ENCODE peak calls at places on chromosomes 11 and 22, in four cellular contexts. One of them, this sample, is unnamed.

GRCh38 chr11:59801981-59802638 is 8.5 kb downstream of the MRPL16 start:
- DNase-seq in colonic mucosa: no peak
- DNase-seq in RWPE1: no peak
- DNase-seq in ovary: no peak
- DNase-seq in this sample: no peak

GRCh38 chr22:29307658-29308147 is 1.3 kb downstream of the GAS2L1 start:
- DNase-seq in colonic mucosa: no peak
- DNase-seq in RWPE1: no peak
- DNase-seq in ovary: no peak
- DNase-seq in this sample: no peak

GRCh38 chr22:43886231-43886630 is 5.6 kb downstream of the PNPLA5 start:
- DNase-seq in colonic mucosa: no peak
- DNase-seq in RWPE1: no peak
- DNase-seq in ovary: peak; percentile 21
- DNase-seq in this sample: no peak

GRCh38 chr11:8809185-8809584 is 101.8 kb upstream of the AKIP1 start:
- DNase-seq in colonic mucosa: no peak
- DNase-seq in RWPE1: peak; percentile 20
- DNase-seq in ovary: no peak
- DNase-seq in this sample: no peak

GRCh38 chr22:49255741-49256318 is 571.8 kb downstream of the BRD1 start:
- DNase-seq in colonic mucosa: no peak
- DNase-seq in RWPE1: no peak
- DNase-seq in ovary: no peak
- DNase-seq in this sample: no peak

GRCh38 chr11:22703040-22703439 is 36.6 kb downstream of the GAS2 start:
- DNase-seq in colonic mucosa: peak; percentile 36
- DNase-seq in RWPE1: peak; percentile 59
- DNase-seq in ovary: no peak
- DNase-seq in this sample: no peak

GRCh38 chr11:102437727-102438126 is 14.8 kb downstream of the TMEM123 start:
- DNase-seq in colonic mucosa: no peak
- DNase-seq in RWPE1: no peak
- DNase-seq in ovary: no peak
- DNase-seq in this sample: no peak

GRCh38 chr11:114059278-114059983 is at the start of gene ZBTB16:
- DNase-seq in colonic mucosa: peak; percentile 85
- DNase-seq in RWPE1: peak; percentile 59
- DNase-seq in ovary: peak; percentile 92
- DNase-seq in this sample: peak; percentile 9

GRCh38 chr11:44607324-44607962 is 42.0 kb downstream of the CD82 start:
- DNase-seq in colonic mucosa: no peak
- DNase-seq in RWPE1: no peak
- DNase-seq in ovary: no peak
- DNase-seq in this sample: no peak

GRCh38 chr11:70604630-70605520 is 206.5 kb downstream of the CTTN start:
- DNase-seq in colonic mucosa: no peak
- DNase-seq in RWPE1: no peak
- DNase-seq in ovary: no peak
- DNase-seq in this sample: no peak

GRCh38 chr11:27600656-27601055 is 94.1 kb upstream of the LIN7C start:
- DNase-seq in colonic mucosa: no peak
- DNase-seq in RWPE1: no peak
- DNase-seq in ovary: no peak
- DNase-seq in this sample: no peak

GRCh38 chr22:22769434-22770279 is 118.0 kb upstream of the IGLL5 start:
- DNase-seq in colonic mucosa: no peak
- DNase-seq in RWPE1: no peak
- DNase-seq in ovary: no peak
- DNase-seq in this sample: no peak

GRCh38 chr11:106302416-106302815 is 225.0 kb downstream of the AASDHPPT start:
- DNase-seq in colonic mucosa: no peak
- DNase-seq in RWPE1: no peak
- DNase-seq in ovary: no peak
- DNase-seq in this sample: no peak

GRCh38 chr11:47595967-47596366 is 1.8 kb upstream of the C1QTNF4 start:
- DNase-seq in colonic mucosa: no peak
- DNase-seq in RWPE1: no peak
- DNase-seq in ovary: no peak
- DNase-seq in this sample: no peak

GRCh38 chr22:20591660-20592310 is 84.4 kb downstream of the MED15 start:
- DNase-seq in colonic mucosa: no peak
- DNase-seq in RWPE1: no peak
- DNase-seq in ovary: no peak
- DNase-seq in this sample: no peak

GRCh38 chr22:29342177-29342576 is 26.7 kb upstream of the RASL10A start:
- DNase-seq in colonic mucosa: no peak
- DNase-seq in RWPE1: no peak
- DNase-seq in ovary: no peak
- DNase-seq in this sample: no peak

This sample was measured in stimulated activated naive B cell treated with anti-CD40 and anti-IgM and Interleukin-4, amounts not matched to agents 10 μg/mL and 1 μg/mL and 100 μg/mL, for 72 hours.